ENCODE peak calls at places on chromosomes 2 and 18, in nine cellular contexts. J is tibial artery; N is A549; B is GM23248; G is MM.1S; U is SJCRH30; F is CD8-positive, alpha-beta T cell; L is A673; O is PC-3. K is an unnamed sample. For H3K4me1, the result is how much of the 10 kb centered on the place peaks cover.

GRCh38 chr2:110114801-110115200 is 821 bp downstream of the MALL start:
- DNase-seq in J (no peak), N (peak), B (peak), G (no peak), U (no peak), F (no peak), L (no peak), O (peak), K (peak)

GRCh38 chr2:172239944-172240590 is 137.4 kb upstream of the DLX2 start:
- DNase-seq in J (no peak), N (no peak), B (peak), G (no peak), U (peak), F (no peak), L (no peak), O (peak), K (no peak)

GRCh38 chr2:38602136-38602731 is 494 bp downstream of the HNRNPLL start:
- DNase-seq in J (peak), N (peak), B (peak), G (peak), U (peak), F (peak), L (no peak), O (peak), K (peak)

GRCh38 chr18:38047820-38048219 is 482.2 kb upstream of the CELF4 start:
- DNase-seq in J (no peak), N (no peak), B (no peak), G (no peak), U (no peak), F (no peak), L (no peak), O (no peak), K (no peak)

GRCh38 chr18:32358529-32358928 is 112.2 kb downstream of the GAREM1 start:
- DNase-seq in J (no peak), N (no peak), B (no peak), G (no peak), U (no peak), F (no peak), L (no peak), O (no peak), K (no peak)

GRCh38 chr2:203758841-203759691 is 52.6 kb downstream of the CD28 start:
- DNase-seq in J (no peak), N (no peak), B (peak), G (no peak), U (no peak), F (no peak), L (no peak), O (peak), K (no peak)

GRCh38 chr2:219426068-219426443 is 7.9 kb downstream of the DES start:
- DNase-seq in J (no peak), N (no peak), B (no peak), G (no peak), U (no peak), F (no peak), L (no peak), O (no peak), K (no peak)

GRCh38 chr2:86025229-86025820 is 80.4 kb downstream of the POLR1A start:
- DNase-seq in J (no peak), N (no peak), B (peak), G (no peak), U (no peak), F (no peak), L (peak), O (peak), K (no peak)

GRCh38 chr2:98454500-98455235 is 10.0 kb downstream of the INPP4A start:
- DNase-seq in J (no peak), N (no peak), B (peak), G (no peak), U (no peak), F (peak), L (no peak), O (peak), K (peak)

GRCh38 chr2:64711260-64711659 is 57.5 kb upstream of the SERTAD2 start:
- DNase-seq in J (no peak), N (no peak), B (no peak), G (no peak), U (peak), F (no peak), L (peak), O (no peak), K (peak)

GRCh38 chr2:129189617-129190016 is 789.8 kb upstream of the RAB6C start:
- DNase-seq in J (no peak), N (no peak), B (no peak), G (no peak), U (no peak), F (no peak), L (no peak), O (no peak), K (no peak)

GRCh38 chr2:133841905-133842304 is 273.6 kb upstream of the NCKAP5 start:
- DNase-seq in J (no peak), N (no peak), B (peak), G (no peak), U (peak), F (no peak), L (peak), O (peak), K (no peak)

GRCh38 chr2:189783451-189783926 is 650 bp downstream of the ORMDL1 start:
- DNase-seq in J (no peak), N (no peak), B (peak), G (peak), U (peak), F (no peak), L (peak), O (peak), K (peak)

GRCh38 chr2:129318581-129319421 is 660.7 kb upstream of the RAB6C start:
- DNase-seq in J (no peak), N (no peak), B (no peak), G (no peak), U (peak), F (no peak), L (no peak), O (no peak), K (no peak)

GRCh38 chr2:36397728-36398413 is 42.3 kb downstream of the CRIM1 start:
- DNase-seq in J (no peak), N (peak), B (no peak), G (no peak), U (no peak), F (no peak), L (no peak), O (peak), K (peak)

GRCh38 chr2:195820373-195820772 is 163.3 kb downstream of the SLC39A10 start:
- DNase-seq in J (no peak), N (no peak), B (peak), G (no peak), U (no peak), F (no peak), L (peak), O (peak), K (no peak)

GRCh38 chr2:7530001-7530400 is 612.8 kb downstream of the RNF144A start:
- DNase-seq in J (no peak), N (no peak), B (peak), G (no peak), U (no peak), F (no peak), L (no peak), O (peak), K (no peak)

GRCh38 chr2:111176388-111176787 is 55.7 kb downstream of the BCL2L11 start:
- DNase-seq in J (no peak), N (no peak), B (no peak), G (no peak), U (no peak), F (no peak), L (no peak), O (no peak), K (no peak)

GRCh38 chr2:216606551-216607527 is 26.4 kb upstream of the IGFBP2 start:
- DNase-seq in J (no peak), N (no peak), B (no peak), G (no peak), U (peak), F (peak), L (peak), O (no peak), K (peak)

GRCh38 chr2:235493775-235494715 is at the start of gene AGAP1:
- DNase-seq in J (peak), N (peak), B (peak), G (peak), U (peak), F (no peak), L (peak), O (peak), K (peak)

GRCh38 chr18:40937386-40937785 is 1017.6 kb upstream of the PIK3C3 start:
- DNase-seq in J (no peak), N (no peak), B (no peak), G (no peak), U (no peak), F (no peak), L (no peak), O (no peak), K (no peak)

GRCh38 chr18:63320690-63321265 is 1.2 kb upstream of the BCL2 start:
- DNase-seq in J (peak), N (no peak), B (no peak), G (peak), U (peak), F (peak), L (peak), O (peak), K (peak)

GRCh38 chr2:233792720-233793119 is 14.6 kb downstream of the MROH2A start:
- DNase-seq in J (no peak), N (no peak), B (no peak), G (no peak), U (no peak), F (no peak), L (no peak), O (no peak), K (no peak)

GRCh38 chr2:15415748-15416147 is 145.4 kb downstream of the NBAS start:
- DNase-seq in J (no peak), N (no peak), B (no peak), G (no peak), U (no peak), F (no peak), L (no peak), O (no peak), K (no peak)

GRCh38 chr2:226030369-226031077 is 631.0 kb downstream of the NYAP2 start:
- DNase-seq in J (no peak), N (no peak), B (no peak), G (peak), U (peak), F (no peak), L (no peak), O (no peak), K (no peak)

GRCh38 chr18:26190506-26190905 is 35.7 kb upstream of the TAF4B start:
- DNase-seq in J (no peak), N (no peak), B (no peak), G (peak), U (no peak), F (peak), L (no peak), O (no peak), K (peak)

GRCh38 chr18:10841203-10841602 is 308.2 kb downstream of the PIEZO2 start:
- DNase-seq in J (no peak), N (no peak), B (peak), G (no peak), U (no peak), F (no peak), L (peak), O (no peak), K (no peak)

GRCh38 chr2:3379339-3379646 is 201 bp upstream of the TRAPPC12 start:
- DNase-seq in J (no peak), N (no peak), B (no peak), G (no peak), U (no peak), F (no peak), L (no peak), O (no peak), K (no peak)

GRCh38 chr2:234951386-234952269 is at the start of gene SH3BP4:
- DNase-seq in J (peak), N (peak), B (peak), G (peak), U (peak), F (no peak), L (peak), O (peak), K (peak)

GRCh38 chr18:58232674-58233073 is 188.6 kb downstream of the NEDD4L start:
- DNase-seq in J (no peak), N (no peak), B (no peak), G (no peak), U (no peak), F (no peak), L (no peak), O (no peak), K (peak)

GRCh38 chr2:143422681-143423080 is 293.5 kb downstream of the ARHGAP15 start:
- DNase-seq in J (no peak), N (no peak), B (no peak), G (no peak), U (no peak), F (no peak), L (no peak), O (no peak), K (no peak)

GRCh38 chr2:45637440-45637839 is 14.0 kb upstream of the PRKCE start:
- DNase-seq in J (no peak), N (no peak), B (peak), G (peak), U (no peak), F (no peak), L (no peak), O (peak), K (no peak)

GRCh38 chr18:48308027-48308635 is 101.1 kb downstream of the ZBTB7C start:
- DNase-seq in J (no peak), N (no peak), B (no peak), G (no peak), U (no peak), F (no peak), L (no peak), O (peak), K (no peak)

GRCh38 chr18:48308755-48309154 is 100.4 kb downstream of the ZBTB7C start:
- DNase-seq in J (no peak), N (no peak), B (no peak), G (no peak), U (no peak), F (no peak), L (no peak), O (no peak), K (no peak)

GRCh38 chr18:48303883-48304282 is 105.3 kb downstream of the ZBTB7C start:
- DNase-seq in J (no peak), N (no peak), B (no peak), G (no peak), U (no peak), F (no peak), L (no peak), O (no peak), K (no peak)

GRCh38 chr18:48304906-48305693 is 104.1 kb downstream of the ZBTB7C start:
- DNase-seq in J (no peak), N (no peak), B (no peak), G (no peak), U (no peak), F (no peak), L (no peak), O (no peak), K (no peak)

GRCh38 chr18:48306838-48307237 is 102.3 kb downstream of the ZBTB7C start:
- DNase-seq in J (no peak), N (no peak), B (no peak), G (no peak), U (no peak), F (no peak), L (no peak), O (no peak), K (no peak)
- H3K4me1 ChIP-seq in J (under half), N (under half), B (under half), G (under half), U (under half), F (under half), L (under half), O (under half), K (under half)

GRCh38 chr2:170157025-170157684 is 20.8 kb upstream of the MYO3B start:
- DNase-seq in J (no peak), N (peak), B (peak), G (no peak), U (no peak), F (no peak), L (no peak), O (peak), K (no peak)
- H3K27ac ChIP-seq in J (no peak), N (peak), B (no peak), G (no peak), U (no peak), F (no peak), L (no peak), O (peak), K (no peak)

GRCh38 chr2:96764253-96764637 is 3.5 kb downstream of the CNNM4 start:
- DNase-seq in J (peak), N (no peak), B (peak), G (no peak), U (no peak), F (no peak), L (no peak), O (peak), K (no peak)
- H3K4me1 ChIP-seq in J (under half), N (under half), B (under half), G (under half), U (under half), F (under half), L (under half), O (half or more), K (under half)

DNA sequence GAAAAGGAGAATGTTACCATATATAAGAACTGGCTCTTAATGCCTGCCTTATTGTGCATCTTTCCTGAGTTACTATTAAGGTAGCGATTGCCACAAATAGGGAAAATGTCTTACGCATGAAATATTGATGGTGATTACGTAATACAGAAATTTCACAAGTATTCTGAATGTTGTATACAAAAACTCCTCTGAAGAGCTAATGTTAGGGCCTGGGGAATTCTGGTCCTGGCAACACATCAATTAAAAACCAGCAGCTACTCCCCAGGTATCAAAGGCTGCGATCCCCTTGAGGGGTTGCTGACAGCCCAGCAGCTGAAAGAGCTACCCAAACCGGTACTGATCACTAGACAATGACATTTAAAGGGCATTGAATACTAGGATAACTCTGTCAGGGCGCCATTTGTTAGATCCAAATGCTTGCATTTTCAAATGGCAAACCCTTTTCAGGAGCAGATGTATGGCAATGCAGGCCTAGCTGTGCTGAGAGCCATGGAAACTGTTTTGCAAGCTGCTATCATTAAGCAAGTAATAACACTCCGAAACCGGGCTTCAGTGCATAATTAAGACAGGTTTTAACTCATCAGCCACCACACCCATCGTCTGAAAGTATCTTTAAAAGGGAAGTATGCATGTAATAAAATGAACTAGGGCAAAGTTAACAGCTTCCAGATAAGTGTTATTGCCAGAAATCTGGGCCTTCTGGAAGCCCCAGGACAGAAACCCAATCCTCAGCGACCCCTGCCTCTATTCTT is 78.4 kb downstream of the CLHC1 start:
- DNase-seq in J (no peak), N (no peak), B (no peak), G (no peak), U (no peak), F (no peak), L (no peak), O (no peak), K (peak)
- H3K27ac ChIP-seq in J (peak), N (peak), B (no peak), G (no peak), U (no peak), F (no peak), L (no peak), O (no peak), K (no peak)

DNA sequence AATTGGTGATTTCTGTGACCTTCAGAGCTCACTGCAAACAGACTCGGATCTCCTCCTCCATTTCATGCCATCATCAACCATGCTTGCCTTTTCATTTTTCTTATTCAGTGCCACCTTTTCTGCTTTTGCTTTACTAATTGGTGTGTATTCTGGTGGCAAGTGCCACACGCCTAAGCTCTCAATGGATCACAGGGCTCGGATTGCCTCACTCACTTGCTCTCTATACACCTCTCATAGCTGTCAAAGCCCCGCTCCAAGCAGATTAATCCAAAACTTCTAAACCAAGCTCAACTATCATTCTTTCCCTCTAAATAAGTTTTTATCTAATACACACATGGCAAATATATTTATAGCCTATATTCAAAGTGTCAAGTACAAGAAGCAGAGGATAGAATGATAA is 86.4 kb downstream of the PLEKHM3 start:
- DNase-seq in J (no peak), N (no peak), B (no peak), G (no peak), U (no peak), F (no peak), L (no peak), O (no peak), K (no peak)
- H3K4me1 ChIP-seq in J (under half), N (under half), B (under half), G (under half), U (under half), F (under half), L (under half), O (under half), K (under half)

DNA sequence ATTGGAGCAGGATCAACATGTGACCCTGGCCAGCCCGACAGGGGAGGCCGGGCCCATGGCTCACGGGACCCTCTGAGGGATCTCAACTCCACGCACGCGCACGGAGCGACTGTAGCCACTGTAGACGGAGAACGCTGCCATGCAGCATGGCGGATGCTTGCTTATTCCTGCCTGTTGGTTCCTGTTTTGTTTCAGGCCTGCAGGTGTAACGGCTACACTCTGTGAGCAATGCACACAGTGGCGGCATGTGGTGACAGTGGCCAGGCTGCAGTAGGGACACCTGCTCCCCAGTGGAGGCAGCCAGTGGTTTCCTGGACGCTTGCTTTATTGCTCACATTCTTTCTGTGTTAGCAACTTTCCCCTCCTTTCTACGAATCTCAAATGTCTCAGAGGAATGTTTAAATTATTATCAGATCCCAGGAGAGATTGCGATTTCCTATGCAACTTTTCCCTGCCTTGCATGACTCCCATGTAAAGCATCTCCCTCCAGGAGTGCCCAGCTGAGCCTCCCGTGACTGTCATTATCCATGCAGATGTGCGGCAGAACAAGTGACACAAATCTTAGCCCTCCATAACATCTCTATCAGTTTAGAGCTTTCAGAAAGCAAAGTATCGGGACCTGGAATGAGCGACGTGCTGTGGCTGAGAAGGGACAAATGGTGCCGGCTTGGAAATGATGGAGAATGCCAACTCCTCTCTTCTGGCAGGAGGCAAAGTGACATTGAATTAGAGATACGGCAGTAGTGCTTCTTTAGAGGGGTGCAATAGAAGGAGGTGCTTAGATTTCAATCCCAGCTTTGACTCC is 209.7 kb downstream of the ASB1 start:
- DNase-seq in J (no peak), N (no peak), B (peak), G (no peak), U (no peak), F (no peak), L (peak), O (peak), K (no peak)
- H3K27ac ChIP-seq in J (no peak), N (no peak), B (no peak), G (no peak), U (no peak), F (no peak), L (no peak), O (no peak), K (no peak)

DNA sequence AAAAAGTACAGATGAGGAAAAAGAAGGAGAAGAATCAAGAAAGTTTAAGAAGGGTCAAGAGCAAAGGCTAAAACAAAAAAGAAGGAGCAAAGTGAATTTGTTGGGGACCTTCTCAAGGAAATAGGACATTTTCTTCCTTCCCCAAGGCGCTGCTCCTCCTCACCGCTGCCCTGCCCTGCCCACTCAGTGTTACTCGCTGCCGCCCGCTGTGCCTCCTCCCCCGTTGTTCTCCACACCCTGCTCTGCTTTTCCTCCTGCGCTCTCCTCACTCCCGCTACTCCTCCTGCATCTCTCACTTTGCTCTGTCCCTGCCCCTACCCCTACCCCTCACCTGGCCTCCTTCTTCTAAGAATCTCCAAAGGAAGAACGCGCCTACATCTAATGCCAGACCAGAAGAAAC is 50.7 kb downstream of the ID2 start:
- DNase-seq in J (no peak), N (no peak), B (no peak), G (no peak), U (no peak), F (no peak), L (no peak), O (no peak), K (no peak)
- H3K4me1 ChIP-seq in J (under half), N (under half), B (under half), G (under half), U (under half), F (under half), L (under half), O (under half), K (under half)

GRCh38 chr18:79617521-79618500 is 61.8 kb upstream of the CTDP1 start:
- DNase-seq in J (no peak), N (no peak), B (no peak), G (no peak), U (no peak), F (no peak), L (no peak), O (no peak), K (no peak)
- H3K27ac ChIP-seq in J (no peak), N (no peak), B (no peak), G (no peak), U (no peak), F (no peak), L (no peak), O (no peak), K (no peak)

K was measured in small intestine.